ENCODE peak calls at places on chromosome 18, in four cellular contexts. M is H9, O is IMR-90, A is H1. J is an unnamed sample.

GRCh38 chr18:74957588-74958224 is 251.2 kb downstream of the PTGR3 start:
- DNase-seq in M (no peak), O (no peak), A (no peak), J (no peak)

GRCh38 chr18:57864615-57865121 is 61.6 kb upstream of the ATP8B1 start:
- DNase-seq in M (no peak), O (no peak), A (no peak), J (no peak)

GRCh38 chr18:29457316-29457715 is 1280.4 kb upstream of the CDH2 start:
- DNase-seq in M (no peak), O (no peak), A (no peak), J (no peak)

GRCh38 chr18:48539406-48540328 is 836 bp downstream of the CTIF start:
- DNase-seq in M (peak; percentile 50), O (peak; percentile 59), A (no peak), J (peak; percentile 81)

GRCh38 chr18:136433-136832 is 21.9 kb upstream of the USP14 start:
- DNase-seq in M (no peak), O (no peak), A (no peak), J (no peak)

GRCh38 chr18:51582551-51582950 is 385.1 kb upstream of the MEX3C start:
- DNase-seq in M (no peak), O (no peak), A (no peak), J (no peak)

GRCh38 chr18:22517356-22517755 is 99.6 kb upstream of the CTAGE1 start:
- DNase-seq in M (no peak), O (no peak), A (no peak), J (no peak)

GRCh38 chr18:66533693-66534092 is 70.2 kb downstream of the CDH19 start:
- DNase-seq in M (no peak), O (no peak), A (no peak), J (no peak)

GRCh38 chr18:46573156-46573555 is 83.9 kb downstream of the LOXHD1 start:
- DNase-seq in M (no peak), O (no peak), A (no peak), J (no peak)

GRCh38 chr18:680392-680791 is 22.9 kb downstream of the TYMS start:
- DNase-seq in M (no peak), O (no peak), A (no peak), J (no peak)

GRCh38 chr18:39604836-39605235 is 2039.2 kb upstream of the CELF4 start:
- DNase-seq in M (no peak), O (peak; percentile 57), A (no peak), J (no peak)

GRCh38 chr18:66795011-66795410 is 191.1 kb upstream of the CDH19 start:
- DNase-seq in M (no peak), O (no peak), A (no peak), J (peak; percentile 35)

GRCh38 chr18:43587538-43588153 is 310.4 kb upstream of the SYT4 start:
- DNase-seq in M (no peak), O (peak; percentile 41), A (no peak), J (peak; percentile 47)

GRCh38 chr18:77131652-77132368 is 773 bp downstream of the MBP start:
- DNase-seq in M (no peak), O (no peak), A (no peak), J (no peak)

GRCh38 chr18:23154021-23154420 is 18.7 kb downstream of the CABLES1 start:
- DNase-seq in M (no peak), O (no peak), A (no peak), J (no peak)

GRCh38 chr18:49081511-49082146 is 130.9 kb upstream of the SMAD7 start:
- DNase-seq in M (no peak), O (peak; percentile 44), A (no peak), J (no peak)

GRCh38 chr18:79795446-79795845 is 2.3 kb upstream of the KCNG2 start:
- DNase-seq in M (no peak), O (no peak), A (no peak), J (no peak)

GRCh38 chr18:50079571-50080295 is 115.2 kb downstream of the MYO5B start:
- DNase-seq in M (no peak), O (no peak), A (no peak), J (no peak)

GRCh38 chr18:70288171-70288850 is 534 bp upstream of the SOCS6 start:
- DNase-seq in M (peak; percentile 45), O (peak; percentile 39), A (no peak), J (peak; percentile 57)

GRCh38 chr18:7147399-7147798 is 29.8 kb upstream of the LAMA1 start:
- DNase-seq in M (no peak), O (no peak), A (no peak), J (peak; percentile 93)

GRCh38 chr18:31268985-31269406 is 49.0 kb upstream of the DSG1 start:
- DNase-seq in M (no peak), O (no peak), A (no peak), J (no peak)

GRCh38 chr18:48340502-48340901 is 68.7 kb downstream of the ZBTB7C start:
- DNase-seq in M (no peak), O (no peak), A (no peak), J (no peak)

GRCh38 chr18:26593365-26594320 is 45.3 kb upstream of the KCTD1 start:
- DNase-seq in M (no peak), O (no peak), A (no peak), J (no peak)

GRCh38 chr18:55953326-55953725 is 365.3 kb upstream of the TCF4 start:
- DNase-seq in M (no peak), O (no peak), A (no peak), J (no peak)

DNA sequence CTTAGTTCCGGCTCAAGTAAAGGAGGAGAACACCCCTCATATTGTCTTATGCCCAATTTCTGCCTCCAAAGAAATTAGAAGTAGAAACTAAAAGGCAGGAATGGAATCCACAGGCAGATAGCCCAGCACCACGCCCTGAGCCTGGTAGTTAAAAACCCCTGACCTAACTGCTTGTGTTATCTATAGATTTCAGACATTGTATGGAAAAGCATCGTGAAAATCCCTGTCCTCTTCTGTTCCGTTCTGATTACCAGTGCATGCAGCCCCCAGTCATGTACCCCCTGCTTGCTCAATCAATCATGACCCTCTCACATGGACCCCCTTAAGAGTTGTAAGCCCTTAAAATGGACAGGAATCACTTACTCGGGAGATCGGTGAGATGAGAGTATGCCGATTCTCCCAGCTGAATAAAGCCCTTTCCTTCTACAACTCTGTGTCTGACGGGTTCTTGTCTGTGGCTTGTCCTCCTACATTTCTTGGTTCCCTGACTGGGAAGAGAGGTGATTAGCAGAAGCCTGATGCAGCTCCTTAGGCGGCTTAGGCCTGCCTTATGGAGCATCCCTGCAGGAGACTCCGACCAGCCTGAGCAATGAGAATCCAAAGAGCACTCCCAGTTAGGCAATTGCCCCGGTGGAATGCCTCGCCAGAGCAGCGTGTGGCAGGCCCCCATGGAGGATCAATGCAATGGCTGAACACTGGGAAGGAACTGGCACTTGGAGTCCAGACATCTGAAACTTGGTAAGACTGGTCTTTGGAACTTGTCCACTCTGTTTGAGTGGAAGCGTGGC is 362.6 kb upstream of the TCF4 start:
- DNase-seq in M (no peak), O (no peak), A (no peak), J (no peak)
- H4K5ac ChIP-seq in M (no peak overlapping the region), O (no peak overlapping the region), A (no peak overlapping the region), J (no peak overlapping the region)

DNA sequence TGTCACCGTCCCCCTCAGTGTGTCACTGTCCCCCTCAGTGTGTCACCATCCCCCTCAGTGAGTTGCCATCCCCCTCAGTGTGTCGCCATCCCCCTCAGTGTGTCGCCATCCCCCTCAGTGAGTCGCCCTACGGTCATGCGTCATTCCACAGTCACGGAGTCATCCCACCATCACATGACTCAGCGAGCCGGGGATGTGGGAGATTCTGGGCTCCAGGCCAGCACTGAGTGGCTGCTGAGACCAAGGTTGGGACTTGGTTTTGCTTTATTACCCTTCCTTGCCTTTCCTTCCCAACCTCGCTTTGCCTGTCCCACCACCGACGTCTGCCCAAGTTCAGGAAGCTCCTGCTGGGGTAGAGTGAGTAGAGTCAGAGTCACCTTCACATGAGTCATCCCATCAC is 485.4 kb upstream of the SALL3 start:
- DNase-seq in M (no peak), O (no peak), A (no peak), J (peak; percentile 13)
- H4K8ac ChIP-seq in M (no peak overlapping the region), O (no peak overlapping the region), A (no peak overlapping the region), J (no peak overlapping the region)

GRCh38 chr18:54197747-54198411 is 26.6 kb downstream of the MBD2 start:
- DNase-seq in M (no peak), O (no peak), A (no peak), J (no peak)
- H2AK5ac ChIP-seq in M (no peak overlapping the region), O (no peak overlapping the region), A (no peak overlapping the region), J (no peak overlapping the region)

GRCh38 chr18:35410561-35410960 is 33.4 kb upstream of the ZNF396 start:
- DNase-seq in M (no peak), O (no peak), A (no peak), J (no peak)
- H4K5ac ChIP-seq in M (no peak overlapping the region), O (no peak overlapping the region), A (no peak overlapping the region), J (no peak overlapping the region)

GRCh38 chr18:12376034-12376717 is 851 bp downstream of the AFG3L2 start:
- DNase-seq in M (no peak), O (no peak), A (no peak), J (peak; percentile 48)
- H4K8ac ChIP-seq in M (no peak overlapping the region), O (peak overlapping the region; percentile 36), A (no peak overlapping the region), J (no peak overlapping the region)

J was measured in mesendoderm.